ENCODE peak calls at places on chromosomes 4 and X, in ten cellular contexts. F is MM.1S, U is tibial artery, O is neural progenitor cell, Q is bronchial epithelial cell, M is astrocyte of the spinal cord, Y is SK-N-SH, S is AG04449, V is A549, E is left lung. A is an unnamed sample.

GRCh38 chr4:16119981-16120380 is 36.2 kb upstream of the PROM1 start:
- DNase-seq in U (no peak), S (no peak), E (no peak), Q (no peak), O (no peak), V (no peak), F (no peak), M (no peak), Y (no peak), A (no peak)

GRCh38 chr4:110632506-110633357 is 9.9 kb upstream of the PITX2 start:
- DNase-seq in S (no peak), Q (no peak), O (peak), F (no peak), M (no peak), V (no peak), E (no peak), U (no peak), Y (no peak), A (no peak)

GRCh38 chr4:3302786-3303444 is 10.1 kb downstream of the RGS12 start:
- DNase-seq in Q (no peak), E (no peak), M (no peak), V (no peak), O (no peak), Y (no peak), F (no peak), U (peak), S (no peak), A (no peak)

GRCh38 chr4:26204911-26205368 is 115.9 kb upstream of the RBPJ start:
- DNase-seq in F (no peak), S (no peak), E (no peak), U (no peak), V (no peak), Q (no peak), O (no peak), Y (no peak), M (no peak), A (no peak)

GRCh38 chr4:5824635-5825034 is 68.3 kb downstream of the CRMP1 start:
- DNase-seq in E (no peak), F (peak), S (no peak), M (peak), Q (peak), O (peak), Y (peak), V (peak), U (no peak), A (peak)

GRCh38 chr4:41216294-41217019 is 2.1 kb upstream of the APBB2 start:
- DNase-seq in M (peak), O (peak), Q (peak), F (peak), U (peak), E (peak), V (peak), Y (peak), S (no peak), A (no peak)

GRCh38 chr4:74473155-74473811 is 28.3 kb downstream of the AREG start:
- DNase-seq in O (no peak), Q (peak), U (peak), E (no peak), Y (no peak), M (peak), S (peak), V (peak), F (no peak), A (peak)

GRCh38 chrX:149470960-149471359 is 34.1 kb downstream of the IDS start:
- DNase-seq in Q (peak), V (peak), M (peak), F (peak), S (no peak), E (peak), U (peak), Y (peak), O (peak), A (peak)

GRCh38 chr4:24094726-24095125 is 204.9 kb upstream of the PPARGC1A start:
- DNase-seq in U (no peak), E (no peak), S (no peak), F (no peak), Y (no peak), Q (no peak), M (peak), V (no peak), O (no peak), A (peak)

GRCh38 chr4:81052119-81053068 is 21.9 kb downstream of the BMP3 start:
- DNase-seq in S (peak), U (peak), E (peak), Q (peak), O (peak), M (peak), V (peak), F (peak), Y (peak), A (peak)

GRCh38 chr4:153174821-153175567 is 29.2 kb upstream of the TRIM2 start:
- DNase-seq in F (no peak), M (no peak), V (no peak), E (no peak), S (no peak), Q (no peak), O (no peak), Y (no peak), U (no peak), A (no peak)

GRCh38 chr4:146192060-146192459 is 16.5 kb downstream of the LSM6 start:
- DNase-seq in U (no peak), Y (no peak), F (no peak), O (no peak), M (no peak), S (no peak), Q (no peak), E (no peak), V (peak), A (no peak)

GRCh38 chr4:127781303-127782024 is 658 bp upstream of the HSPA4L start:
- DNase-seq in S (no peak), F (no peak), Y (peak), Q (no peak), V (no peak), E (peak), U (peak), M (peak), O (no peak), A (no peak)

GRCh38 chrX:46589977-46590723 is 16.6 kb downstream of the CHST7 start:
- DNase-seq in V (peak), F (no peak), Q (peak), S (no peak), Y (no peak), U (no peak), O (no peak), M (peak), E (no peak), A (no peak)

GRCh38 chr4:158729716-158730559 is 6.7 kb upstream of the PPID start:
- DNase-seq in S (no peak), Q (peak), F (peak), Y (peak), O (peak), M (peak), E (peak), U (peak), V (peak), A (peak)

GRCh38 chr4:139324620-139325019 is 22.3 kb upstream of the NDUFC1 start:
- DNase-seq in Y (no peak), S (no peak), F (no peak), V (no peak), Q (no peak), M (no peak), O (no peak), U (no peak), E (no peak), A (no peak)

GRCh38 chrX:119790977-119791436 is 423 bp downstream of the RPL39 start:
- DNase-seq in O (no peak), V (peak), Q (peak), U (peak), M (peak), F (peak), Y (peak), S (no peak), E (no peak), A (peak)

GRCh38 chr4:75243570-75243969 is 270.6 kb downstream of the RCHY1 start:
- DNase-seq in E (no peak), V (no peak), Q (no peak), S (no peak), F (no peak), U (no peak), M (no peak), Y (no peak), O (no peak), A (no peak)

GRCh38 chrX:80430826-80431501 is 10.7 kb downstream of the TENT5D start:
- DNase-seq in Y (peak), V (peak), S (no peak), M (no peak), Q (no peak), O (peak), E (no peak), F (peak), U (no peak), A (no peak)

GRCh38 chr4:3780347-3781171 is 14.4 kb downstream of the ADRA2C start:
- DNase-seq in V (peak), M (no peak), E (no peak), U (no peak), Y (peak), Q (no peak), F (no peak), S (no peak), O (no peak), A (no peak)

GRCh38 chr4:154807042-154807630 is 26.1 kb downstream of the RBM46 start:
- DNase-seq in F (peak), O (peak), V (peak), U (no peak), Y (peak), E (no peak), S (no peak), Q (peak), M (peak), A (peak)

GRCh38 chrX:40646489-40647306 is 663 bp downstream of the CXorf38 start:
- DNase-seq in M (peak), E (peak), U (peak), Q (peak), S (no peak), V (peak), F (peak), Y (peak), O (peak), A (no peak)
- H3K4me3 ChIP-seq in M (peak), E (peak), U (peak), Q (peak), S (peak), V (peak), F (peak), Y (peak), O (peak), A (peak)

GRCh38 chr4:100736651-100737450 is 219.0 kb upstream of the EMCN start:
- DNase-seq in F (peak), Y (no peak), O (no peak), U (no peak), E (no peak), V (peak), Q (peak), M (peak), S (no peak), A (peak)

GRCh38 chr4:100746141-100746540 is 228.3 kb upstream of the EMCN start:
- DNase-seq in Q (no peak), S (no peak), V (no peak), M (no peak), U (no peak), Y (no peak), O (no peak), F (no peak), E (no peak), A (no peak)

GRCh38 chr4:100738388-100739165 is 220.8 kb upstream of the EMCN start:
- DNase-seq in U (peak), O (no peak), V (peak), Q (peak), M (peak), S (peak), E (no peak), F (no peak), Y (no peak), A (peak)

GRCh38 chr4:100742045-100742444 is 224.2 kb upstream of the EMCN start:
- DNase-seq in S (no peak), M (peak), Q (peak), O (peak), E (no peak), Y (peak), F (peak), U (no peak), V (peak), A (peak)
- TF ChIP-seq CTCF in S (peak), M (peak), Q (peak), O (peak), E (peak), Y (peak), F (peak), U (no peak), V (peak), A (peak)

GRCh38 chr4:107989162-107989536 is 540 bp upstream of the HADH start:
- DNase-seq in E (no peak), O (no peak), S (no peak), Q (no peak), Y (no peak), U (no peak), M (no peak), V (no peak), F (peak), A (no peak)
- H3K4me3 ChIP-seq in E (peak), O (peak), S (peak), Q (peak), Y (peak), U (peak), M (peak), V (peak), F (peak), A (peak)

GRCh38 chrX:33324099-33324498 is 112.8 kb upstream of the DMD start:
- DNase-seq in E (no peak), Y (no peak), U (no peak), S (no peak), O (peak), M (no peak), V (no peak), F (no peak), Q (peak), A (no peak)
- TF ChIP-seq CTCF in E (peak), Y (peak), U (no peak), S (no peak), O (peak), M (no peak), V (no peak), F (no peak), Q (no peak), A (peak)

GRCh38 chr4:987689-988513 is 1.1 kb downstream of the IDUA start:
- DNase-seq in F (no peak), Y (peak), M (no peak), O (no peak), V (no peak), Q (no peak), U (no peak), E (no peak), S (no peak), A (no peak)
- H3K4me3 ChIP-seq in F (no peak), Y (peak), M (peak), O (peak), V (peak), Q (peak), U (peak), E (peak), S (peak), A (peak)

GRCh38 chrX:25052798-25053534 is 37.2 kb upstream of the ARX start:
- DNase-seq in S (no peak), O (no peak), U (no peak), Y (no peak), V (peak), E (no peak), M (no peak), Q (no peak), F (no peak), A (no peak)
- TF ChIP-seq CTCF in S (no peak), O (no peak), U (no peak), Y (no peak), V (no peak), E (no peak), M (no peak), Q (no peak), F (no peak), A (no peak)

GRCh38 chr4:60794372-60794771 is 405.8 kb upstream of the ADGRL3 start:
- DNase-seq in F (no peak), U (no peak), S (no peak), Q (no peak), M (no peak), O (no peak), Y (no peak), E (no peak), V (no peak), A (no peak)
- H3K4me3 ChIP-seq in F (no peak), U (peak), S (no peak), Q (no peak), M (no peak), O (no peak), Y (no peak), E (no peak), V (no peak), A (no peak)

GRCh38 chr4:181143241-181143854 is 1099.9 kb upstream of the TENM3 start:
- DNase-seq in Q (peak), F (peak), S (peak), M (peak), U (peak), E (peak), Y (peak), V (peak), O (peak), A (peak)
- TF ChIP-seq CTCF in Q (peak), F (peak), S (peak), M (peak), U (peak), E (peak), Y (peak), V (peak), O (peak), A (peak)

A was measured in astrocyte of the cerebellum.